ENCODE peak calls at places on chromosomes 7 and 10, in eight cellular contexts. B is erythroblast; L is CD8-positive, alpha-beta memory T cell; E is stimulated activated CD4-positive, alpha-beta T cell treated with anti-CD3 and anti-CD28 coated beads, Interleukin-15, amount 100 ng/mL, for 24 hours; J is activated naive CD4-positive, alpha-beta T cell; X is right lobe of liver; M is NCI-H526 treated with DMSO at 0.1 percent for 48 hours; D is HEK293T. I is an unnamed sample.

GRCh38 chr10:131149586-131149985 is 161.9 kb downstream of the TCERG1L start:
- DNase-seq in B (no peak), L (no peak), E (no peak), J (no peak), X (no peak), M (no peak), D (no peak), I (no peak)

GRCh38 chr10:34960983-34961382 is 129.2 kb downstream of the CUL2 start:
- DNase-seq in B (no peak), L (no peak), E (no peak), J (no peak), X (no peak), M (no peak), D (no peak), I (no peak)

GRCh38 chr7:135784013-135784412 is 35.4 kb upstream of the FAM180A start:
- DNase-seq in B (no peak), L (no peak), E (no peak), J (no peak), X (no peak), M (no peak), D (no peak), I (no peak)

GRCh38 chr10:50605280-50606270 is 18.2 kb downstream of the SGMS1 start:
- DNase-seq in B (peak), L (no peak), E (no peak), J (no peak), X (peak), M (peak), D (no peak), I (no peak)

GRCh38 chr7:16816820-16817219 is 12.0 kb upstream of the AGR2 start:
- DNase-seq in B (no peak), L (no peak), E (no peak), J (no peak), X (no peak), M (no peak), D (no peak), I (no peak)

GRCh38 chr7:108463613-108464012 is 7.4 kb upstream of the NRCAM start:
- DNase-seq in B (no peak), L (no peak), E (no peak), J (peak), X (no peak), M (no peak), D (no peak), I (no peak)

GRCh38 chr7:119374436-119374835 is 898.5 kb upstream of the KCND2 start:
- DNase-seq in B (no peak), L (no peak), E (no peak), J (no peak), X (no peak), M (no peak), D (no peak), I (no peak)

GRCh38 chr10:110141185-110141584 is 66.2 kb upstream of the MXI1 start:
- DNase-seq in B (no peak), L (no peak), E (no peak), J (no peak), X (peak), M (no peak), D (no peak), I (no peak)

GRCh38 chr7:25014735-25015134 is 34.8 kb upstream of the OSBPL3 start:
- DNase-seq in B (no peak), L (no peak), E (no peak), J (no peak), X (no peak), M (no peak), D (no peak), I (no peak)

GRCh38 chr7:28479507-28479947 is 67.2 kb downstream of the CREB5 start:
- DNase-seq in B (no peak), L (no peak), E (no peak), J (no peak), X (no peak), M (no peak), D (no peak), I (no peak)

GRCh38 chr7:16492513-16493062 is 27.1 kb upstream of the SOSTDC1 start:
- DNase-seq in B (peak), L (no peak), E (no peak), J (no peak), X (no peak), M (peak), D (no peak), I (no peak)

GRCh38 chr7:157444011-157444842 is 107.4 kb downstream of the DNAJB6 start:
- DNase-seq in B (no peak), L (no peak), E (no peak), J (no peak), X (no peak), M (no peak), D (no peak), I (no peak)

GRCh38 chr10:72508033-72508432 is 117.8 kb downstream of the MICU1 start:
- DNase-seq in B (no peak), L (no peak), E (no peak), J (no peak), X (no peak), M (no peak), D (no peak), I (no peak)

GRCh38 chr10:102673961-102674511 is 29.8 kb downstream of the TRIM8 start:
- DNase-seq in B (peak), L (peak), E (peak), J (peak), X (no peak), M (no peak), D (no peak), I (peak)

GRCh38 chr10:133278577-133279265 is 2.1 kb upstream of the ADAM8 start:
- DNase-seq in B (peak), L (peak), E (peak), J (no peak), X (peak), M (no peak), D (no peak), I (peak)

GRCh38 chr7:16762177-16762576 is 8.6 kb downstream of the TSPAN13 start:
- DNase-seq in B (no peak), L (no peak), E (no peak), J (no peak), X (no peak), M (no peak), D (no peak), I (no peak)

GRCh38 chr7:157464971-157465481 is 128.2 kb downstream of the DNAJB6 start:
- DNase-seq in B (no peak), L (no peak), E (no peak), J (no peak), X (peak), M (no peak), D (no peak), I (no peak)

GRCh38 chr10:100913470-100913865 is 705 bp downstream of the SLF2 start:
- DNase-seq in B (no peak), L (peak), E (no peak), J (no peak), X (no peak), M (no peak), D (no peak), I (no peak)

GRCh38 chr10:97407211-97407951 is 6.2 kb upstream of the RRP12 start:
- DNase-seq in B (peak), L (peak), E (peak), J (peak), X (no peak), M (peak), D (peak), I (peak)

GRCh38 chr7:135385209-135385608 is 124.7 kb downstream of the CNOT4 start:
- DNase-seq in B (peak), L (no peak), E (no peak), J (no peak), X (no peak), M (no peak), D (no peak), I (no peak)

GRCh38 chr10:78913219-78914059 is 155.3 kb upstream of the ZMIZ1 start:
- DNase-seq in B (no peak), L (no peak), E (no peak), J (no peak), X (peak), M (peak), D (no peak), I (no peak)

GRCh38 chr7:30531286-30531685 is 26.7 kb upstream of the GGCT start:
- DNase-seq in B (no peak), L (no peak), E (no peak), J (no peak), X (no peak), M (no peak), D (no peak), I (no peak)

GRCh38 chr10:35208536-35208935 is 81.9 kb downstream of the CREM start:
- DNase-seq in B (no peak), L (no peak), E (peak), J (no peak), X (no peak), M (no peak), D (no peak), I (peak)

GRCh38 chr10:105834261-105835059 is 1193.4 kb downstream of the SORCS3 start:
- DNase-seq in B (no peak), L (no peak), E (no peak), J (no peak), X (no peak), M (no peak), D (no peak), I (no peak)

GRCh38 chr10:64369885-64370773 is 848.9 kb downstream of the REEP3 start:
- DNase-seq in B (no peak), L (no peak), E (no peak), J (no peak), X (no peak), M (no peak), D (no peak), I (no peak)

GRCh38 chr7:92915348-92915747 is 79.0 kb upstream of the CDK6 start:
- DNase-seq in B (no peak), L (no peak), E (no peak), J (no peak), X (no peak), M (no peak), D (no peak), I (no peak)

GRCh38 chr7:128844777-128845311 is 14.6 kb downstream of the FLNC start:
- DNase-seq in B (no peak), L (no peak), E (no peak), J (no peak), X (no peak), M (no peak), D (no peak), I (no peak)

GRCh38 chr7:2663121-2663886 is 24.7 kb upstream of the AMZ1 start:
- DNase-seq in B (no peak), L (no peak), E (no peak), J (no peak), X (peak), M (no peak), D (no peak), I (no peak)

GRCh38 chr7:55545496-55545895 is 26.8 kb downstream of the VOPP1 start:
- DNase-seq in B (no peak), L (no peak), E (no peak), J (no peak), X (no peak), M (no peak), D (no peak), I (no peak)

GRCh38 chr10:116732546-116732945 is 9.8 kb downstream of the HSPA12A start:
- DNase-seq in B (no peak), L (no peak), E (no peak), J (no peak), X (no peak), M (no peak), D (no peak), I (no peak)

GRCh38 chr10:49272251-49273081 is 26.5 kb upstream of the C10orf71 start:
- DNase-seq in B (no peak), L (no peak), E (no peak), J (no peak), X (no peak), M (no peak), D (no peak), I (no peak)

GRCh38 chr10:99779335-99779734 is 3.1 kb upstream of the ABCC2 start:
- DNase-seq in B (no peak), L (no peak), E (no peak), J (no peak), X (no peak), M (no peak), D (no peak), I (no peak)

GRCh38 chr7:114703677-114704076 is 218.2 kb upstream of the MDFIC start:
- DNase-seq in B (peak), L (no peak), E (no peak), J (no peak), X (no peak), M (no peak), D (no peak), I (no peak)

GRCh38 chr7:20440472-20441105 is 109.9 kb downstream of the ITGB8 start:
- DNase-seq in B (peak), L (no peak), E (peak), J (no peak), X (no peak), M (no peak), D (peak), I (no peak)

GRCh38 chr10:79437111-79437814 is 8.2 kb downstream of the ZCCHC24 start:
- DNase-seq in B (no peak), L (no peak), E (no peak), J (no peak), X (peak), M (no peak), D (no peak), I (no peak)

GRCh38 chr10:6379015-6379776 is 176.5 kb downstream of the PFKFB3 start:
- DNase-seq in B (no peak), L (no peak), E (no peak), J (no peak), X (no peak), M (no peak), D (no peak), I (no peak)

GRCh38 chr7:11466517-11467105 is 365.4 kb downstream of the THSD7A start:
- DNase-seq in B (no peak), L (no peak), E (no peak), J (no peak), X (no peak), M (no peak), D (no peak), I (no peak)

GRCh38 chr7:29723599-29723998 is 82.7 kb upstream of the WIPF3 start:
- DNase-seq in B (no peak), L (no peak), E (no peak), J (no peak), X (no peak), M (no peak), D (no peak), I (no peak)

GRCh38 chr10:110311357-110311949 is 6.7 kb upstream of the SMNDC1 start:
- DNase-seq in B (peak), L (peak), E (peak), J (peak), X (no peak), M (peak), D (peak), I (peak)

GRCh38 chr10:112375721-112376577 is 2.0 kb downstream of the ACSL5 start:
- DNase-seq in B (peak), L (peak), E (peak), J (peak), X (peak), M (no peak), D (no peak), I (peak)

I was measured in T-helper 9 cell.